ENCODE peak calls at places on chromosomes 11 and 22, in four cellular contexts. F is K562, V is GM12878, Q is HepG2. P is an unnamed sample.

GRCh38 chr22:31272522-31273446 is 19.5 kb downstream of the PIK3IP1 start:
- DNase-seq in F (peak), V (no peak), Q (peak), P (peak)

GRCh38 chr11:36091256-36091811 is 147.5 kb downstream of the LDLRAD3 start:
- DNase-seq in F (peak), V (no peak), Q (no peak), P (no peak)

GRCh38 chr11:122486793-122487495 is 168.6 kb upstream of the UBASH3B start:
- DNase-seq in Q (no peak), F (no peak), V (no peak), P (no peak)

GRCh38 chr11:38824573-38824972 is 2226.5 kb upstream of the RAG2 start:
- DNase-seq in V (no peak), Q (peak), F (no peak), P (no peak)

GRCh38 chr11:12975149-12975548 is 34.0 kb upstream of the RASSF10 start:
- DNase-seq in Q (no peak), F (no peak), V (no peak), P (no peak)

GRCh38 chr11:19670030-19670761 is 42.4 kb upstream of the NAV2 start:
- DNase-seq in V (no peak), Q (no peak), F (no peak), P (peak)

GRCh38 chr11:64846998-64847666 is 2.7 kb upstream of the CDC42BPG start:
- DNase-seq in Q (peak), V (no peak), F (peak), P (peak)

GRCh38 chr11:120306519-120307242 is 18.4 kb upstream of the TLCD5 start:
- DNase-seq in V (no peak), F (peak), Q (no peak), P (peak)

GRCh38 chr11:110200241-110200640 is 96.2 kb downstream of the RDX start:
- DNase-seq in F (no peak), V (no peak), Q (no peak), P (no peak)

GRCh38 chr11:101003468-101003867 is 126.1 kb downstream of the PGR start:
- DNase-seq in F (no peak), V (no peak), Q (peak), P (peak)

GRCh38 chr11:371051-371450 is 1.8 kb downstream of the B4GALNT4 start:
- DNase-seq in Q (no peak), F (no peak), V (no peak), P (no peak)

GRCh38 chr11:1129143-1129665 is 28.5 kb upstream of the MUC5AC start:
- DNase-seq in Q (no peak), V (no peak), F (no peak), P (no peak)

GRCh38 chr11:133991101-133991500 is 34.3 kb upstream of the IGSF9B start:
- DNase-seq in F (no peak), Q (no peak), V (no peak), P (no peak)

GRCh38 chr22:38655532-38656255 is 498 bp downstream of the FAM227A start:
- DNase-seq in F (peak), V (no peak), Q (no peak), P (no peak)

GRCh38 chr11:26335903-26336302 is 4.0 kb downstream of the ANO3 start:
- DNase-seq in Q (no peak), V (no peak), F (no peak), P (no peak)

GRCh38 chr11:14537134-14537599 is 17.0 kb upstream of the PSMA1 start:
- DNase-seq in Q (peak), V (no peak), F (peak), P (peak)

GRCh38 chr22:19578180-19579004 is 54.2 kb upstream of the CLDN5 start:
- DNase-seq in Q (no peak), V (no peak), F (peak), P (no peak)

GRCh38 chr22:36156515-36157419 is 3.8 kb downstream of the APOL3 start:
- DNase-seq in Q (peak), V (no peak), F (peak), P (no peak)

GRCh38 chr11:43567396-43567975 is 113.1 kb upstream of the HSD17B12 start:
- DNase-seq in V (no peak), F (peak), Q (peak), P (peak)

GRCh38 chr11:104164028-104164520 is at the start of gene PDGFD:
- DNase-seq in V (no peak), Q (peak), F (no peak), P (peak)

GRCh38 chr22:50485221-50486131 is 1.2 kb upstream of the MIOX start:
- DNase-seq in Q (peak), V (no peak), F (no peak), P (no peak)

GRCh38 chr11:34173050-34173449 is 67.6 kb downstream of the NAT10 start:
- DNase-seq in Q (no peak), V (no peak), F (no peak), P (no peak)

GRCh38 chr11:75719639-75720239 is 2.1 kb downstream of the MOGAT2 start:
- DNase-seq in V (no peak), Q (peak), F (no peak), P (no peak)

GRCh38 chr22:38264322-38264843 is 8.4 kb downstream of the TMEM184B start:
- DNase-seq in F (no peak), Q (no peak), V (no peak), P (no peak)

GRCh38 chr11:473415-473814 is 23.3 kb downstream of the PTDSS2 start:
- DNase-seq in Q (no peak), V (no peak), F (no peak), P (no peak)

GRCh38 chr11:18264677-18265542 is 1.2 kb upstream of the SAA1 start:
- DNase-seq in Q (no peak), F (no peak), V (no peak), P (no peak)

GRCh38 chr11:29490951-29491350 is 525.9 kb downstream of the KCNA4 start:
- DNase-seq in F (no peak), V (no peak), Q (no peak), P (no peak)

GRCh38 chr11:114031599-114032320 is 27.8 kb upstream of the ZBTB16 start:
- DNase-seq in F (no peak), Q (no peak), V (no peak), P (no peak)

GRCh38 chr11:8321876-8322275 is 58.2 kb upstream of the LMO1 start:
- DNase-seq in V (no peak), F (no peak), Q (no peak), P (no peak)

GRCh38 chr11:112277937-112278336 is 17.3 kb upstream of the PLET1 start:
- DNase-seq in V (no peak), F (no peak), Q (peak), P (no peak)

GRCh38 chr11:64225608-64226506 is at the start of the genes NUDT22 and TRPT1:
- DNase-seq in Q (peak), F (peak), V (no peak), P (peak)

GRCh38 chr11:67667490-67668190 is 6.8 kb downstream of the ALDH3B2 start:
- DNase-seq in Q (no peak), F (no peak), V (no peak), P (no peak)

DNA sequence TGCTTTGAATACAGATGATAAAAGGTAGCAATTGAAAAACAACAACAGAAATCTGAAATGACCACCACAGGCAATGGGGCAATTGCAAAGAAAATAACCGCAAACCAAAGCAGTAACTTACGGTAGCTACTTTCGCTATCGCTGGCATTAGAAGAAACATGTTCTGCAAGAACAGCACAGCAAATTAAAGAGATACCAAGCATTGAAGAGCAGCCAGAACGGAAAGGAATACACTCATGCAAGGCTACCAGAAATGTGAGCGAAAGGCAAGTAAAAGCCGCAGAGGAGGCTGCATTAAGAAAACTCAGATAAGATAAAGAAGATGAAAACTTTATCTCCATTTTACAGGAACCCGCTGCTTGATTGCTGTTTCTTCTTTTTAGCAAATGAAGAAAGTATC is 194.1 kb upstream of the CCDC90B start:
- DNase-seq in Q (no peak), V (no peak), F (no peak), P (no peak)
- TF ChIP-seq ESRRA in Q (no peak), V (no peak), F (no peak), P (no peak)

DNA sequence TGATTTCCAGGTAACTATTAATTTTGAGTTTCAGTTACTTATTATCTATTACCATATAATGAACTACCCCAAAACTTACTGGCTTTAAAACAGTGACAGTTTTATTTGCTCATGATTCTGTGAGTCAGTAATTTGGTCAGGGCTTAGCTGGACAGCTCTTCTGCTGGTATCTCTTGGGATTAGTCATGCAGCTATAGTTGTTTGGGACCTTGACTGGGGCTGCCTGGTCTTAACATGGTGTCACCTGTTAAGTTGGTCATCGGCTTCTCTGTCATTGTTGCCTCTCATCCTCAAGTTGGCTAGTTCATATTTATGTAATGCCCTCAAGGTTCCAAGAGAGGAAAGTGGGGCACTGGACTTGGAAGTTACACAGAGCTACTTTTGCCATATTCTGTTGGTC is 177.5 kb downstream of the TMEM135 start:
- DNase-seq in Q (no peak), V (no peak), F (no peak), P (no peak)
- TF ChIP-seq HDAC2 in Q (no peak), V (no peak), F (no peak), P (no peak)

GRCh38 chr11:126485021-126485781 is 129.7 kb downstream of the ST3GAL4 start:
- DNase-seq in F (no peak), V (no peak), Q (no peak), P (no peak)
- TF ChIP-seq ESRRA in F (no peak), V (no peak), Q (no peak), P (no peak)

DNA sequence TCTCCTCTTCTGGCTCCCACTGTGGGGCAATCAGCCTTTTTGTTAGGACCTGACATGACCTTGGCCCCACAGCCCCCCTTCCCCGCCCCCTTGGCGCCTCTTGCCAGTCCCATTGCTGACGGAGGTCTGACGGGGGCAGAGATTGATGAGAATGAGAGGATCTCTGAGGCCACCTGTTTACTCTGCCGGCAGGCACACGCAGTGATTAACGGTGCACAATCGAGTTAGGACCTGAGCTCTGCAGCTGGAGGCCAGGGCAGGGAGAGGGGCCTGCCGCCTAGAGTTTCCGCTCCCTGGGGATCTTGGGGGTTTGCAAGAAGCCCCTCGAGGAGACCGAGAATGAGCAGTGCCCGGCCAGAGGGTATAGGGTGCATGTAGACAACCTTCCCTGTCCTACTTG is 6.8 kb upstream of the CHRM1 start:
- DNase-seq in F (no peak), Q (peak), V (no peak), P (no peak)
- TF ChIP-seq HDAC2 in F (no peak), Q (no peak), V (no peak), P (no peak)